ENCODE peak calls at places on chromosomes 6 and 20, in seven cellular contexts. J is anterior cingulate cortex; T is T follicular helper cell; A is WTC11; K is activated T-helper 2 cell treated with anti-CD3 and anti-CD28 coated beads, Interferon-gamma antibody, Interleukin-2, Interleukin-4, amounts not matched to agents 10 μg/mL and 5 μg/mL and 100 μg/mL, durations not matched to agents 14 hours and 24 hours and 36 hours; O is NCI-H1417; Z is fibroblast of lung. B is an unnamed sample.

GRCh38 chr6:1820165-1820564 is 210.4 kb downstream of the FOXC1 start:
- DNase-seq in J (no peak), T (no peak), A (no peak), K (no peak), O (no peak), Z (peak), B (no peak)

GRCh38 chr6:166660157-166660686 is 33.2 kb upstream of the RPS6KA2 start:
- DNase-seq in J (no peak), T (no peak), A (no peak), K (no peak), O (peak), Z (no peak), B (no peak)

GRCh38 chr6:68625998-68626397 is 9.1 kb upstream of the ADGRB3 start:
- DNase-seq in J (no peak), T (no peak), A (no peak), K (no peak), O (no peak), Z (no peak), B (no peak)

GRCh38 chr20:47352332-47353223 is 3.9 kb downstream of the ZMYND8 start:
- DNase-seq in J (peak), T (no peak), A (no peak), K (no peak), O (peak), Z (no peak), B (no peak)

GRCh38 chr6:156949376-156949775 is 172.2 kb downstream of the ARID1B start:
- DNase-seq in J (no peak), T (no peak), A (no peak), K (no peak), O (no peak), Z (peak), B (no peak)

GRCh38 chr6:17907467-17908229 is 79.8 kb downstream of the KIF13A start:
- DNase-seq in J (no peak), T (no peak), A (no peak), K (no peak), O (no peak), Z (peak), B (no peak)

GRCh38 chr6:111450087-111450486 is 32.9 kb downstream of the REV3L start:
- DNase-seq in J (no peak), T (no peak), A (no peak), K (no peak), O (no peak), Z (no peak), B (no peak)

GRCh38 chr6:107679457-107679856 is 144.7 kb downstream of the SCML4 start:
- DNase-seq in J (no peak), T (no peak), A (peak), K (no peak), O (no peak), Z (peak), B (peak)

GRCh38 chr20:22339091-22339881 is 245.1 kb downstream of the FOXA2 start:
- DNase-seq in J (no peak), T (no peak), A (peak), K (no peak), O (peak), Z (peak), B (peak)

GRCh38 chr20:25176184-25176583 is 19.3 kb upstream of the ENTPD6 start:
- DNase-seq in J (no peak), T (no peak), A (no peak), K (no peak), O (no peak), Z (no peak), B (no peak)

GRCh38 chr6:22366214-22366613 is 69.4 kb upstream of the PRL start:
- DNase-seq in J (no peak), T (no peak), A (no peak), K (no peak), O (no peak), Z (peak), B (no peak)

GRCh38 chr6:12265795-12266194 is 24.4 kb upstream of the EDN1 start:
- DNase-seq in J (no peak), T (no peak), A (no peak), K (no peak), O (no peak), Z (no peak), B (no peak)

GRCh38 chr6:139161817-139162284 is 27.0 kb downstream of the HECA start:
- DNase-seq in J (no peak), T (peak), A (no peak), K (peak), O (no peak), Z (no peak), B (no peak)

B was measured in nephron progenitor cell.